ENCODE peak calls at places on chromosomes 1 and 21, in nine cellular contexts. One of them, this sample, is unnamed. For H3K9me3, the result is how much of the 10 kb centered on the place peaks cover.

GRCh38 chr1:112507336-112507735 is 1.4 kb upstream of the WNT2B start:
- DNase-seq in IMR-90: no peak
- DNase-seq in SJSA1: no peak
- DNase-seq in esophagus squamous epithelium: no peak
- DNase-seq in WERI-Rb-1: no peak
- DNase-seq in psoas muscle: no peak
- DNase-seq in prostate gland: no peak
- DNase-seq in HCT116: no peak
- DNase-seq in lung: no peak
- DNase-seq in this sample: no peak

GRCh38 chr1:210978316-210978993 is 155.5 kb downstream of the KCNH1 start:
- DNase-seq in IMR-90: no peak
- DNase-seq in SJSA1: no peak
- DNase-seq in esophagus squamous epithelium: no peak
- DNase-seq in WERI-Rb-1: no peak
- DNase-seq in psoas muscle: no peak
- DNase-seq in prostate gland: no peak
- DNase-seq in HCT116: no peak
- DNase-seq in lung: no peak
- DNase-seq in this sample: no peak

GRCh38 chr1:8763888-8764287 is 53.6 kb downstream of the RERE start:
- DNase-seq in IMR-90: peak
- DNase-seq in SJSA1: no peak
- DNase-seq in esophagus squamous epithelium: no peak
- DNase-seq in WERI-Rb-1: peak
- DNase-seq in psoas muscle: no peak
- DNase-seq in prostate gland: no peak
- DNase-seq in HCT116: no peak
- DNase-seq in lung: no peak
- DNase-seq in this sample: no peak

GRCh38 chr1:177857285-177857684 is 112.6 kb downstream of the SEC16B start:
- DNase-seq in IMR-90: no peak
- DNase-seq in SJSA1: no peak
- DNase-seq in esophagus squamous epithelium: no peak
- DNase-seq in WERI-Rb-1: peak
- DNase-seq in psoas muscle: no peak
- DNase-seq in prostate gland: no peak
- DNase-seq in HCT116: no peak
- DNase-seq in lung: no peak
- DNase-seq in this sample: no peak

GRCh38 chr1:32014199-32014936 is 700 bp downstream of the KHDRBS1 start:
- DNase-seq in IMR-90: peak
- DNase-seq in SJSA1: peak
- DNase-seq in esophagus squamous epithelium: no peak
- DNase-seq in WERI-Rb-1: peak
- DNase-seq in psoas muscle: peak
- DNase-seq in prostate gland: peak
- DNase-seq in HCT116: no peak
- DNase-seq in lung: peak
- DNase-seq in this sample: peak

GRCh38 chr1:235775461-235775860 is 91.2 kb downstream of the LYST start:
- DNase-seq in IMR-90: no peak
- DNase-seq in SJSA1: no peak
- DNase-seq in esophagus squamous epithelium: no peak
- DNase-seq in WERI-Rb-1: no peak
- DNase-seq in psoas muscle: no peak
- DNase-seq in prostate gland: no peak
- DNase-seq in HCT116: no peak
- DNase-seq in lung: no peak
- DNase-seq in this sample: no peak

GRCh38 chr1:47449702-47450552 is 12.1 kb downstream of the FOXD2 start:
- DNase-seq in IMR-90: no peak
- DNase-seq in SJSA1: no peak
- DNase-seq in esophagus squamous epithelium: no peak
- DNase-seq in WERI-Rb-1: peak
- DNase-seq in psoas muscle: peak
- DNase-seq in prostate gland: peak
- DNase-seq in HCT116: no peak
- DNase-seq in lung: peak
- DNase-seq in this sample: no peak

GRCh38 chr1:109659997-109660755 is 4.3 kb downstream of the GSTM4 start:
- DNase-seq in IMR-90: peak
- DNase-seq in SJSA1: no peak
- DNase-seq in esophagus squamous epithelium: no peak
- DNase-seq in WERI-Rb-1: peak
- DNase-seq in psoas muscle: no peak
- DNase-seq in prostate gland: no peak
- DNase-seq in HCT116: no peak
- DNase-seq in lung: peak
- DNase-seq in this sample: no peak

GRCh38 chr1:201795066-201795465 is 33.9 kb upstream of the IPO9 start:
- DNase-seq in IMR-90: no peak
- DNase-seq in SJSA1: no peak
- DNase-seq in esophagus squamous epithelium: no peak
- DNase-seq in WERI-Rb-1: no peak
- DNase-seq in psoas muscle: no peak
- DNase-seq in prostate gland: no peak
- DNase-seq in HCT116: peak
- DNase-seq in lung: no peak
- DNase-seq in this sample: no peak

DNA sequence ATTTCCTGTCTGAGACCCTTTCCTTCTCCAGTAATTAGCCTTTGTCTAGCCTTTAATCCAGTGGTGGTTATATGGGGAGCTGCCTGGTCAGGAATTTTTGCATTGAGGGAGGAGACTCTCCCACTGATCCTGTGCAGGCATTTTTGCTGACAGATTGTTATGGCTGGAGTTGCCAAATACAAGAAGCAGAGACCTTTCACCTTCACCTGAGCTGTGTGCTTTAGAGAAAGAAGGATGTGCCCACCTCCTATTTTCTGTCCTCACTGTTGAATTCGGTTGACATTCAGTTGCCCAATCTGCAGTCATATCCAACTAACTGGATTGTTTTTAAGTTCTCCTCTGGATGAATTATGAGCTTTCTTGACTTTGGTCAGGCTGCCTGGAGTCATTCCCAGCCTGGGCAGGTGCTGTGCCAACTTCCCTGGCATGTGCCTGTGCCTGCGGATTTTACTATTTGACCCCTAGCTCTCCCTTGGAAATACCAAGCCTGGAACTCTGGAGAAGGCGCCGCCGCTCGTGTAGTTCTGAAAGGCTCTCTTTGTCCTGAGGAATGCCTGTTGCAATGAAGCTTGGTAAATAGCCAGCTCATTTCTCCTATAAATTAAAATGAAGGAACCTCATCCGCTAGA is 143.9 kb downstream of the NOS1AP start:
- DNase-seq in IMR-90: peak
- DNase-seq in SJSA1: no peak
- DNase-seq in esophagus squamous epithelium: no peak
- DNase-seq in WERI-Rb-1: no peak
- DNase-seq in psoas muscle: peak
- DNase-seq in prostate gland: peak
- DNase-seq in HCT116: no peak
- DNase-seq in lung: peak
- DNase-seq in this sample: no peak
- H3K9me3 ChIP-seq in IMR-90: under half
- H3K9me3 ChIP-seq in SJSA1: under half
- H3K9me3 ChIP-seq in esophagus squamous epithelium: under half
- H3K9me3 ChIP-seq in WERI-Rb-1: under half
- H3K9me3 ChIP-seq in psoas muscle: under half
- H3K9me3 ChIP-seq in prostate gland: under half
- H3K9me3 ChIP-seq in HCT116: under half
- H3K9me3 ChIP-seq in lung: under half
- H3K9me3 ChIP-seq in this sample: under half

GRCh38 chr21:8993284-8993942 is 1528.0 kb upstream of the TPTE start:
- DNase-seq in IMR-90: no peak
- DNase-seq in SJSA1: no peak
- DNase-seq in esophagus squamous epithelium: no peak
- DNase-seq in WERI-Rb-1: no peak
- DNase-seq in psoas muscle: no peak
- DNase-seq in prostate gland: no peak
- DNase-seq in HCT116: no peak
- DNase-seq in lung: no peak
- DNase-seq in this sample: no peak
- H3K9me3 ChIP-seq in IMR-90: under half
- H3K9me3 ChIP-seq in SJSA1: under half
- H3K9me3 ChIP-seq in esophagus squamous epithelium: half or more
- H3K9me3 ChIP-seq in WERI-Rb-1: under half
- H3K9me3 ChIP-seq in psoas muscle: under half
- H3K9me3 ChIP-seq in prostate gland: under half
- H3K9me3 ChIP-seq in HCT116: under half
- H3K9me3 ChIP-seq in lung: under half
- H3K9me3 ChIP-seq in this sample: under half

DNA sequence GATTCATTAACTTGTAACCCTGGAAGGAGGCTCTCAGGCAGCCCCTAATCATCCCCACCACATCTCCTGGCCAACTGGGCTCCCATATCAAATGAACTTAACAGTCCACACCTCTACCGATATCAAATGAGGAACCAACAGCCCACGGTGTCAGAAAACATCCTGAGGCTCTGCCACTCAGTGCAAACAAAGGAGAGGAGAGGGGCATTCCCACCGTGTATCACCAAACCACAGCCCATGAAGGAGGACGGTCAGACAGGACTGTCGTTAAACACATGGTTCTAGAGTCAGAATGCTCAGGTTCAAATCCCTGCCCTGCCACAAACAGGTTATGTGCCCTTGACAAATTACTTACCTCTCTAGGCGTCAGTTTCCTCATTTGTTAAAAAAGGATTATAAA is 52.5 kb downstream of the ERI3 start:
- DNase-seq in IMR-90: no peak
- DNase-seq in SJSA1: no peak
- DNase-seq in esophagus squamous epithelium: no peak
- DNase-seq in WERI-Rb-1: no peak
- DNase-seq in psoas muscle: no peak
- DNase-seq in prostate gland: no peak
- DNase-seq in HCT116: no peak
- DNase-seq in lung: no peak
- DNase-seq in this sample: no peak
- H3K9me3 ChIP-seq in IMR-90: under half
- H3K9me3 ChIP-seq in SJSA1: under half
- H3K9me3 ChIP-seq in esophagus squamous epithelium: under half
- H3K9me3 ChIP-seq in WERI-Rb-1: under half
- H3K9me3 ChIP-seq in psoas muscle: under half
- H3K9me3 ChIP-seq in prostate gland: under half
- H3K9me3 ChIP-seq in HCT116: under half
- H3K9me3 ChIP-seq in lung: under half
- H3K9me3 ChIP-seq in this sample: under half

GRCh38 chr1:110963666-110964399 is at the start of gene LRIF1:
- DNase-seq in IMR-90: peak
- DNase-seq in SJSA1: peak
- DNase-seq in esophagus squamous epithelium: peak
- DNase-seq in WERI-Rb-1: peak
- DNase-seq in psoas muscle: peak
- DNase-seq in prostate gland: peak
- DNase-seq in HCT116: peak
- DNase-seq in lung: peak
- DNase-seq in this sample: peak
- H3K9me3 ChIP-seq in IMR-90: under half
- H3K9me3 ChIP-seq in SJSA1: under half
- H3K9me3 ChIP-seq in esophagus squamous epithelium: under half
- H3K9me3 ChIP-seq in WERI-Rb-1: under half
- H3K9me3 ChIP-seq in psoas muscle: under half
- H3K9me3 ChIP-seq in prostate gland: under half
- H3K9me3 ChIP-seq in HCT116: under half
- H3K9me3 ChIP-seq in lung: under half
- H3K9me3 ChIP-seq in this sample: under half

GRCh38 chr1:247193958-247194357 is 22.1 kb upstream of the ZNF124 start:
- DNase-seq in IMR-90: no peak
- DNase-seq in SJSA1: no peak
- DNase-seq in esophagus squamous epithelium: no peak
- DNase-seq in WERI-Rb-1: no peak
- DNase-seq in psoas muscle: no peak
- DNase-seq in prostate gland: no peak
- DNase-seq in HCT116: no peak
- DNase-seq in lung: no peak
- DNase-seq in this sample: no peak
- H3K9me3 ChIP-seq in IMR-90: under half
- H3K9me3 ChIP-seq in SJSA1: under half
- H3K9me3 ChIP-seq in esophagus squamous epithelium: half or more
- H3K9me3 ChIP-seq in WERI-Rb-1: under half
- H3K9me3 ChIP-seq in psoas muscle: under half
- H3K9me3 ChIP-seq in prostate gland: under half
- H3K9me3 ChIP-seq in HCT116: under half
- H3K9me3 ChIP-seq in lung: under half
- H3K9me3 ChIP-seq in this sample: under half

GRCh38 chr21:26966978-26967913 is at the start of gene ADAMTS5:
- DNase-seq in IMR-90: peak
- DNase-seq in SJSA1: peak
- DNase-seq in esophagus squamous epithelium: no peak
- DNase-seq in WERI-Rb-1: no peak
- DNase-seq in psoas muscle: peak
- DNase-seq in prostate gland: peak
- DNase-seq in HCT116: no peak
- DNase-seq in lung: no peak
- DNase-seq in this sample: no peak

GRCh38 chr21:26977741-26978140 is 10.9 kb upstream of the ADAMTS5 start:
- DNase-seq in IMR-90: peak
- DNase-seq in SJSA1: no peak
- DNase-seq in esophagus squamous epithelium: no peak
- DNase-seq in WERI-Rb-1: no peak
- DNase-seq in psoas muscle: no peak
- DNase-seq in prostate gland: no peak
- DNase-seq in HCT116: no peak
- DNase-seq in lung: no peak
- DNase-seq in this sample: no peak

GRCh38 chr21:26966360-26966977 is 419 bp downstream of the ADAMTS5 start:
- DNase-seq in IMR-90: peak
- DNase-seq in SJSA1: peak
- DNase-seq in esophagus squamous epithelium: no peak
- DNase-seq in WERI-Rb-1: no peak
- DNase-seq in psoas muscle: no peak
- DNase-seq in prostate gland: no peak
- DNase-seq in HCT116: no peak
- DNase-seq in lung: no peak
- DNase-seq in this sample: no peak

GRCh38 chr21:26969971-26970725 is 3.3 kb upstream of the ADAMTS5 start:
- DNase-seq in IMR-90: peak
- DNase-seq in SJSA1: no peak
- DNase-seq in esophagus squamous epithelium: no peak
- DNase-seq in WERI-Rb-1: no peak
- DNase-seq in psoas muscle: no peak
- DNase-seq in prostate gland: no peak
- DNase-seq in HCT116: no peak
- DNase-seq in lung: no peak
- DNase-seq in this sample: no peak

DNA sequence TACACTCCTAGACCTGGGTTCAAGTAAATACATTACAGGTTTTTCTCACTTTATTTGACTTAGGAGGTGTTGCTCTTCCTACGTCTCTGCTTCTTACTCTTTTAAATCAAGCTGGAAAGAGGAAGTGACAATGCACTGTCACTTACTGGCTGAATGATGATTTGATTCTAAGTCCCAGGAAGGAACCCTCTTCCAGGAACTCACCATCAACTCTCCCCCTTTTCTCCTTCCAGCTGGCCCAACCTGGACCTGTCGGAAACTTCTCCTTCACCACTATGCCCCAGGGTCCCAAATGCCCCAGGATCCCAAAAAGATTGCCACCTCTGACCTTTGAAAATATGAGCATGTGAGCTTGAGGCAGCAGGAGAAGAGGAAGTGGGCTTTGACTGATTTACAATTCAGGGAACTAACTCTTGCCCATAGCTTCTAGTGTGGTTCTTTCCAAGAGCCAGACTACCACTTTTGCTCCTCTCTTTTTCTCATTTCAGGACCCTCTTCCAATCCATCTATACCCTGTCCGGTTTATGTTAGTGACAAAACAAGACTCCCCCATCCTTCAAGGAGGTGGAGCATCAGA is 5.3 kb upstream of the ADAMTS5 start:
- DNase-seq in IMR-90: no peak
- DNase-seq in SJSA1: no peak
- DNase-seq in esophagus squamous epithelium: no peak
- DNase-seq in WERI-Rb-1: no peak
- DNase-seq in psoas muscle: no peak
- DNase-seq in prostate gland: no peak
- DNase-seq in HCT116: no peak
- DNase-seq in lung: no peak
- DNase-seq in this sample: no peak
- H3K9me3 ChIP-seq in IMR-90: under half
- H3K9me3 ChIP-seq in SJSA1: under half
- H3K9me3 ChIP-seq in esophagus squamous epithelium: under half
- H3K9me3 ChIP-seq in WERI-Rb-1: under half
- H3K9me3 ChIP-seq in psoas muscle: under half
- H3K9me3 ChIP-seq in prostate gland: under half
- H3K9me3 ChIP-seq in HCT116: under half
- H3K9me3 ChIP-seq in lung: under half
- H3K9me3 ChIP-seq in this sample: under half

This sample was measured in T-helper 17 cell.